ENCODE peak calls at places on chromosomes 2 and 18, in eight cellular contexts. B is activated T-cell treated with anti-CD3 and anti-CD28 coated beads, Interleukin-2, amount 50 U/mL, for 24 hours; O is lung microvascular endothelial cell; X is fibroblast of the conjunctiva; L is NT2/D1; N is uterus; D is stimulated activated CD8-positive, alpha-beta memory T cell treated with anti-CD3 and anti-CD28 coated beads, Interleukin-7, amount 100 ng/mL, for 48 hours; M is activated CD4-positive, alpha-beta T cell treated with anti-CD3 and anti-CD28 coated beads, Interleukin-2, amount 10 ng/mL, durations not matched to agents 7 days and 5 days. F is an unnamed sample.
A peak's percentile ranks its signal among the peaks of the same experiment; 100 is the strongest.

GRCh38 chr2:130846233-130846632 is 9.5 kb downstream of the ARHGEF4 start:
- DNase-seq in B (no peak), X (no peak), M (no peak), O (no peak), L (no peak), D (no peak), N (no peak), F (no peak)

GRCh38 chr2:47232738-47233415 is 77.8 kb upstream of the STPG4 start:
- DNase-seq in N (no peak), M (no peak), D (no peak), O (peak; percentile 85), X (no peak), B (no peak), L (no peak), F (no peak)

GRCh38 chr2:43067254-43068052 is 159.0 kb downstream of the ZFP36L2 start:
- DNase-seq in O (no peak), N (no peak), D (no peak), X (no peak), M (no peak), B (no peak), L (no peak), F (no peak)

GRCh38 chr2:218039171-218039570 is 29.9 kb upstream of the RUFY4 start:
- DNase-seq in X (no peak), O (no peak), D (no peak), L (no peak), N (no peak), B (no peak), M (no peak), F (no peak)

GRCh38 chr18:79139206-79139605 is 70.0 kb downstream of the ATP9B start:
- DNase-seq in O (no peak), L (no peak), M (peak; percentile 50), B (no peak), X (no peak), N (no peak), D (no peak), F (peak; percentile 1)

GRCh38 chr2:25851740-25852503 is 26.4 kb downstream of the ASXL2 start:
- DNase-seq in L (no peak), B (peak; percentile 56), M (peak; percentile 68), D (no peak), X (peak; percentile 73), O (peak; percentile 89), N (no peak), F (no peak)

GRCh38 chr2:96325038-96325883 is at the start of gene ITPRIPL1:
- DNase-seq in D (no peak), N (no peak), O (no peak), M (peak; percentile 35), X (no peak), B (peak; percentile 74), L (no peak), F (no peak)

GRCh38 chr2:126663184-126663963 is 7.4 kb downstream of the GYPC start:
- DNase-seq in M (no peak), D (no peak), O (no peak), B (no peak), X (no peak), N (no peak), L (no peak), F (no peak)

GRCh38 chr2:127025357-127026062 is 81.4 kb downstream of the BIN1 start:
- DNase-seq in M (peak; percentile 83), O (peak; percentile 35), B (peak; percentile 81), N (peak; percentile 70), D (peak; percentile 64), L (peak; percentile 77), X (peak; percentile 63), F (peak; percentile 63)

GRCh38 chr2:160838100-160838499 is 322.1 kb upstream of the TANK start:
- DNase-seq in D (no peak), L (no peak), O (no peak), X (no peak), N (no peak), B (no peak), M (no peak), F (no peak)

GRCh38 chr2:18435425-18436037 is 124.9 kb downstream of the RDH14 start:
- DNase-seq in B (no peak), M (peak; percentile 46), O (peak; percentile 77), L (peak; percentile 60), N (peak; percentile 50), X (no peak), D (no peak), F (no peak)

GRCh38 chr2:218263817-218264611 is 3.2 kb downstream of the GPBAR1 start:
- DNase-seq in X (no peak), O (no peak), L (no peak), D (no peak), B (no peak), M (peak; percentile 45), N (no peak), F (no peak)

GRCh38 chr18:11470941-11471340 is 138.5 kb upstream of the SLC35G4 start:
- DNase-seq in L (no peak), X (no peak), O (no peak), M (no peak), N (no peak), D (no peak), B (no peak), F (no peak)

GRCh38 chr2:62473428-62473827 is 32.6 kb downstream of the TMEM17 start:
- DNase-seq in L (no peak), X (no peak), O (no peak), D (no peak), B (no peak), M (no peak), N (no peak), F (no peak)

GRCh38 chr2:28366496-28367282 is 26.0 kb upstream of the FOSL2 start:
- DNase-seq in M (peak; percentile 82), O (no peak), N (no peak), D (no peak), L (no peak), B (peak; percentile 62), X (no peak), F (no peak)

GRCh38 chr18:26039203-26039602 is 51.2 kb downstream of the SS18 start:
- DNase-seq in M (no peak), N (no peak), O (no peak), X (no peak), B (no peak), L (no peak), D (no peak), F (no peak)

GRCh38 chr2:201257381-201257940 is 2.9 kb upstream of the CASP8 start:
- DNase-seq in N (no peak), D (no peak), X (no peak), L (no peak), B (peak; percentile 55), M (peak; percentile 63), O (no peak), F (no peak)

F was measured in stimulated activated CD4-positive, alpha-beta T cell treated with anti-CD3 and anti-CD28 coated beads, Interleukin-15, amount 100 ng/mL, for 48 hours.